ENCODE peak calls at places on chromosomes 4 and X, in five cellular contexts. F, D, E, R and W are unnamed samples.

GRCh38 chrX:153779891-153780677 is 757 bp upstream of the SRPK3 start:
- DNase-seq in F (no peak), D (no peak), E (no peak), R (no peak), W (no peak)

GRCh38 chr4:81314196-81314896 is 99.3 kb upstream of the PRKG2 start:
- DNase-seq in F (peak), D (no peak), E (no peak), R (peak), W (no peak)

GRCh38 chr4:2662598-2662997 is 93.5 kb downstream of the TNIP2 start:
- DNase-seq in F (no peak), D (no peak), E (no peak), R (no peak), W (no peak)

GRCh38 chr4:10893417-10893816 is 208.8 kb upstream of the CLNK start:
- DNase-seq in F (no peak), D (no peak), E (no peak), R (no peak), W (no peak)

GRCh38 chr4:78496021-78496643 is 55.4 kb upstream of the ANXA3 start:
- DNase-seq in F (no peak), D (no peak), E (no peak), R (no peak), W (no peak)

GRCh38 chr4:89307446-89308160 is at the start of gene GPRIN3:
- DNase-seq in F (peak), D (peak), E (no peak), R (peak), W (peak)

GRCh38 chr4:122583906-122584305 is 37.0 kb downstream of the IL21 start:
- DNase-seq in F (no peak), D (peak), E (no peak), R (no peak), W (no peak)

GRCh38 chr4:133638702-133639101 is 489.6 kb downstream of the PCDH10 start:
- DNase-seq in F (no peak), D (no peak), E (no peak), R (no peak), W (no peak)

GRCh38 chr4:52788806-52789205 is 37.6 kb upstream of the ERVMER34-1 start:
- DNase-seq in F (no peak), D (no peak), E (no peak), R (no peak), W (no peak)